ENCODE peak calls at places on chromosomes 6 and 20, in eight cellular contexts. One of them, this sample, is unnamed.

GRCh38 chr6:53611342-53611741 is 54.2 kb downstream of the KLHL31 start:
- DNase-seq in T follicular helper cell: no peak
- DNase-seq in T-helper 2 cell: no peak
- DNase-seq in NCI-H1105: peak
- DNase-seq in mucosa of gallbladder: no peak
- DNase-seq in AG04449: no peak
- DNase-seq in GDM1: no peak
- DNase-seq in AG09309: no peak
- DNase-seq in this sample: no peak

GRCh38 chr6:147132889-147133288 is 71.3 kb upstream of the STXBP5 start:
- DNase-seq in T-helper 2 cell: no peak
- DNase-seq in AG09309: no peak
- DNase-seq in AG04449: no peak
- DNase-seq in NCI-H1105: no peak
- DNase-seq in GDM1: no peak
- DNase-seq in mucosa of gallbladder: no peak
- DNase-seq in T follicular helper cell: no peak
- DNase-seq in this sample: no peak

GRCh38 chr6:118660218-118660569 is 8.8 kb upstream of the CEP85L start:
- DNase-seq in AG04449: no peak
- DNase-seq in AG09309: no peak
- DNase-seq in T follicular helper cell: peak
- DNase-seq in T-helper 2 cell: peak
- DNase-seq in NCI-H1105: peak
- DNase-seq in GDM1: no peak
- DNase-seq in mucosa of gallbladder: peak
- DNase-seq in this sample: peak

GRCh38 chr6:41336824-41337223 is 1.4 kb downstream of the NCR2 start:
- DNase-seq in AG04449: no peak
- DNase-seq in T-helper 2 cell: no peak
- DNase-seq in GDM1: no peak
- DNase-seq in NCI-H1105: peak
- DNase-seq in T follicular helper cell: no peak
- DNase-seq in mucosa of gallbladder: no peak
- DNase-seq in AG09309: no peak
- DNase-seq in this sample: no peak

GRCh38 chr20:45318386-45318939 is 10.4 kb upstream of the MATN4 start:
- DNase-seq in NCI-H1105: no peak
- DNase-seq in AG09309: no peak
- DNase-seq in T-helper 2 cell: no peak
- DNase-seq in AG04449: no peak
- DNase-seq in T follicular helper cell: no peak
- DNase-seq in mucosa of gallbladder: no peak
- DNase-seq in GDM1: no peak
- DNase-seq in this sample: no peak

GRCh38 chr6:137309078-137309762 is 90.0 kb upstream of the IFNGR1 start:
- DNase-seq in NCI-H1105: peak
- DNase-seq in AG04449: no peak
- DNase-seq in AG09309: no peak
- DNase-seq in GDM1: peak
- DNase-seq in T-helper 2 cell: peak
- DNase-seq in mucosa of gallbladder: peak
- DNase-seq in T follicular helper cell: peak
- DNase-seq in this sample: peak

GRCh38 chr6:4577406-4577805 is 198.8 kb upstream of the CDYL start:
- DNase-seq in T follicular helper cell: no peak
- DNase-seq in AG09309: peak
- DNase-seq in GDM1: no peak
- DNase-seq in T-helper 2 cell: no peak
- DNase-seq in mucosa of gallbladder: peak
- DNase-seq in AG04449: peak
- DNase-seq in NCI-H1105: no peak
- DNase-seq in this sample: no peak

GRCh38 chr6:44056392-44057237 is 70.6 kb downstream of the MRPL14 start:
- DNase-seq in mucosa of gallbladder: peak
- DNase-seq in AG09309: no peak
- DNase-seq in AG04449: no peak
- DNase-seq in GDM1: no peak
- DNase-seq in NCI-H1105: no peak
- DNase-seq in T follicular helper cell: no peak
- DNase-seq in T-helper 2 cell: no peak
- DNase-seq in this sample: no peak

GRCh38 chr6:64680446-64680845 is 1026.6 kb downstream of the EYS start:
- DNase-seq in T-helper 2 cell: no peak
- DNase-seq in mucosa of gallbladder: no peak
- DNase-seq in NCI-H1105: no peak
- DNase-seq in AG09309: no peak
- DNase-seq in GDM1: no peak
- DNase-seq in AG04449: no peak
- DNase-seq in T follicular helper cell: no peak
- DNase-seq in this sample: no peak

GRCh38 chr20:46348972-46349741 is 40.9 kb upstream of the CDH22 start:
- DNase-seq in T follicular helper cell: peak
- DNase-seq in NCI-H1105: peak
- DNase-seq in mucosa of gallbladder: no peak
- DNase-seq in GDM1: peak
- DNase-seq in T-helper 2 cell: peak
- DNase-seq in AG04449: no peak
- DNase-seq in AG09309: no peak
- DNase-seq in this sample: no peak

GRCh38 chr6:122400121-122400450 is 634 bp downstream of the HSF2 start:
- DNase-seq in AG04449: no peak
- DNase-seq in T-helper 2 cell: peak
- DNase-seq in AG09309: no peak
- DNase-seq in mucosa of gallbladder: no peak
- DNase-seq in NCI-H1105: no peak
- DNase-seq in T follicular helper cell: no peak
- DNase-seq in GDM1: no peak
- DNase-seq in this sample: no peak

GRCh38 chr6:133837801-133838349 is 51.0 kb upstream of the TCF21 start:
- DNase-seq in T-helper 2 cell: peak
- DNase-seq in AG09309: no peak
- DNase-seq in mucosa of gallbladder: peak
- DNase-seq in NCI-H1105: peak
- DNase-seq in GDM1: no peak
- DNase-seq in T follicular helper cell: peak
- DNase-seq in AG04449: no peak
- DNase-seq in this sample: no peak

GRCh38 chr6:37559501-37559900 is 59.8 kb upstream of the CCDC167 start:
- DNase-seq in mucosa of gallbladder: no peak
- DNase-seq in AG04449: no peak
- DNase-seq in T-helper 2 cell: no peak
- DNase-seq in NCI-H1105: no peak
- DNase-seq in T follicular helper cell: no peak
- DNase-seq in AG09309: no peak
- DNase-seq in GDM1: no peak
- DNase-seq in this sample: no peak

GRCh38 chr6:2764610-2765165 is 505 bp upstream of the WRNIP1 start:
- DNase-seq in T follicular helper cell: peak
- DNase-seq in AG04449: peak
- DNase-seq in NCI-H1105: peak
- DNase-seq in GDM1: no peak
- DNase-seq in AG09309: no peak
- DNase-seq in mucosa of gallbladder: peak
- DNase-seq in T-helper 2 cell: peak
- DNase-seq in this sample: peak

GRCh38 chr6:43078651-43079050 is 2.5 kb downstream of the PTK7 start:
- DNase-seq in AG09309: peak
- DNase-seq in GDM1: no peak
- DNase-seq in AG04449: peak
- DNase-seq in T follicular helper cell: no peak
- DNase-seq in NCI-H1105: no peak
- DNase-seq in T-helper 2 cell: no peak
- DNase-seq in mucosa of gallbladder: no peak
- DNase-seq in this sample: no peak

GRCh38 chr6:34223964-34224940 is 12.4 kb upstream of the HMGA1 start:
- DNase-seq in AG09309: peak
- DNase-seq in AG04449: peak
- DNase-seq in NCI-H1105: peak
- DNase-seq in T follicular helper cell: peak
- DNase-seq in T-helper 2 cell: peak
- DNase-seq in GDM1: peak
- DNase-seq in mucosa of gallbladder: peak
- DNase-seq in this sample: peak

GRCh38 chr20:63635431-63636141 is 8.7 kb upstream of the GMEB2 start:
- DNase-seq in AG04449: no peak
- DNase-seq in T-helper 2 cell: peak
- DNase-seq in NCI-H1105: no peak
- DNase-seq in GDM1: peak
- DNase-seq in T follicular helper cell: peak
- DNase-seq in mucosa of gallbladder: no peak
- DNase-seq in AG09309: no peak
- DNase-seq in this sample: no peak

GRCh38 chr6:70363741-70364493 is 49.4 kb upstream of the FAM135A start:
- DNase-seq in AG04449: no peak
- DNase-seq in T-helper 2 cell: no peak
- DNase-seq in mucosa of gallbladder: no peak
- DNase-seq in AG09309: no peak
- DNase-seq in NCI-H1105: no peak
- DNase-seq in T follicular helper cell: no peak
- DNase-seq in GDM1: no peak
- DNase-seq in this sample: no peak

GRCh38 chr6:84511929-84512328 is 252.5 kb downstream of the TBX18 start:
- DNase-seq in AG09309: no peak
- DNase-seq in AG04449: no peak
- DNase-seq in mucosa of gallbladder: no peak
- DNase-seq in T-helper 2 cell: no peak
- DNase-seq in GDM1: no peak
- DNase-seq in NCI-H1105: no peak
- DNase-seq in T follicular helper cell: no peak
- DNase-seq in this sample: no peak

GRCh38 chr20:60086936-60087562 is 128.8 kb downstream of the CDH26 start:
- DNase-seq in GDM1: no peak
- DNase-seq in mucosa of gallbladder: no peak
- DNase-seq in T-helper 2 cell: peak
- DNase-seq in AG09309: no peak
- DNase-seq in AG04449: no peak
- DNase-seq in NCI-H1105: no peak
- DNase-seq in T follicular helper cell: no peak
- DNase-seq in this sample: no peak

GRCh38 chr20:1528811-1529210 is 28.7 kb downstream of the SIRPD start:
- DNase-seq in NCI-H1105: no peak
- DNase-seq in mucosa of gallbladder: no peak
- DNase-seq in AG09309: no peak
- DNase-seq in AG04449: no peak
- DNase-seq in T follicular helper cell: no peak
- DNase-seq in GDM1: no peak
- DNase-seq in T-helper 2 cell: no peak
- DNase-seq in this sample: no peak

GRCh38 chr20:4605166-4605565 is 116.5 kb upstream of the PRND start:
- DNase-seq in T follicular helper cell: no peak
- DNase-seq in NCI-H1105: no peak
- DNase-seq in AG04449: no peak
- DNase-seq in GDM1: no peak
- DNase-seq in AG09309: no peak
- DNase-seq in T-helper 2 cell: no peak
- DNase-seq in mucosa of gallbladder: no peak
- DNase-seq in this sample: no peak

GRCh38 chr20:9903048-9903651 is 64.3 kb upstream of the PAK5 start:
- DNase-seq in AG09309: no peak
- DNase-seq in T-helper 2 cell: peak
- DNase-seq in AG04449: no peak
- DNase-seq in GDM1: no peak
- DNase-seq in NCI-H1105: no peak
- DNase-seq in T follicular helper cell: no peak
- DNase-seq in mucosa of gallbladder: no peak
- DNase-seq in this sample: no peak

GRCh38 chr6:17021539-17021889 is 80.3 kb upstream of the STMND1 start:
- DNase-seq in AG04449: no peak
- DNase-seq in AG09309: no peak
- DNase-seq in GDM1: no peak
- DNase-seq in NCI-H1105: no peak
- DNase-seq in T-helper 2 cell: no peak
- DNase-seq in T follicular helper cell: no peak
- DNase-seq in mucosa of gallbladder: no peak
- DNase-seq in this sample: no peak

GRCh38 chr6:112806163-112806900 is 459.2 kb downstream of the RFPL4B start:
- DNase-seq in T-helper 2 cell: no peak
- DNase-seq in NCI-H1105: no peak
- DNase-seq in T follicular helper cell: no peak
- DNase-seq in GDM1: no peak
- DNase-seq in mucosa of gallbladder: no peak
- DNase-seq in AG04449: peak
- DNase-seq in AG09309: no peak
- DNase-seq in this sample: no peak

GRCh38 chr20:31620246-31620645 is 15.2 kb downstream of the ID1 start:
- DNase-seq in mucosa of gallbladder: no peak
- DNase-seq in NCI-H1105: no peak
- DNase-seq in AG09309: no peak
- DNase-seq in AG04449: no peak
- DNase-seq in T-helper 2 cell: no peak
- DNase-seq in GDM1: no peak
- DNase-seq in T follicular helper cell: no peak
- DNase-seq in this sample: no peak

GRCh38 chr6:132687306-132687705 is 26.5 kb downstream of the VNN1 start:
- DNase-seq in mucosa of gallbladder: no peak
- DNase-seq in T follicular helper cell: no peak
- DNase-seq in T-helper 2 cell: no peak
- DNase-seq in AG04449: no peak
- DNase-seq in GDM1: no peak
- DNase-seq in AG09309: no peak
- DNase-seq in NCI-H1105: no peak
- DNase-seq in this sample: peak